ENCODE peak calls at places on chromosomes 6 and 20, in six cellular contexts. One of them, this sample, is unnamed.

GRCh38 chr6:13217206-13217905 is 111.0 kb downstream of the TBC1D7 start:
- DNase-seq in stimulated activated CD4-positive, alpha-beta T cell treated with anti-CD3 and anti-CD28 coated beads, Interleukin-12 subunit alpha, Interleukin-12 subunit beta, amount 100 ng/mL, for 48 hours: no peak
- DNase-seq in heart left ventricle: no peak
- DNase-seq in CD8-positive, alpha-beta T cell: no peak
- DNase-seq in A549: no peak
- DNase-seq in gastrocnemius medialis: no peak
- DNase-seq in this sample: no peak

GRCh38 chr6:14476793-14477531 is 359.4 kb downstream of the CD83 start:
- DNase-seq in CD8-positive, alpha-beta T cell: no peak
- DNase-seq in A549: peak; percentile 94
- DNase-seq in gastrocnemius medialis: peak; percentile 44
- DNase-seq in stimulated activated CD4-positive, alpha-beta T cell treated with anti-CD3 and anti-CD28 coated beads, Interleukin-12 subunit alpha, Interleukin-12 subunit beta, amount 100 ng/mL, for 48 hours: no peak
- DNase-seq in heart left ventricle: peak; percentile 72
- DNase-seq in this sample: peak; percentile 96

GRCh38 chr6:125906158-125906998 is 50.2 kb upstream of the HINT3 start:
- DNase-seq in heart left ventricle: no peak
- DNase-seq in stimulated activated CD4-positive, alpha-beta T cell treated with anti-CD3 and anti-CD28 coated beads, Interleukin-12 subunit alpha, Interleukin-12 subunit beta, amount 100 ng/mL, for 48 hours: peak; percentile 40
- DNase-seq in gastrocnemius medialis: no peak
- DNase-seq in CD8-positive, alpha-beta T cell: no peak
- DNase-seq in A549: no peak
- DNase-seq in this sample: no peak

GRCh38 chr20:49661560-49662329 is 51.9 kb downstream of the B4GALT5 start:
- DNase-seq in heart left ventricle: no peak
- DNase-seq in CD8-positive, alpha-beta T cell: no peak
- DNase-seq in A549: no peak
- DNase-seq in stimulated activated CD4-positive, alpha-beta T cell treated with anti-CD3 and anti-CD28 coated beads, Interleukin-12 subunit alpha, Interleukin-12 subunit beta, amount 100 ng/mL, for 48 hours: no peak
- DNase-seq in gastrocnemius medialis: no peak
- DNase-seq in this sample: no peak

GRCh38 chr6:37882724-37883413 is 63.3 kb downstream of the ZFAND3 start:
- DNase-seq in A549: peak; percentile 9
- DNase-seq in stimulated activated CD4-positive, alpha-beta T cell treated with anti-CD3 and anti-CD28 coated beads, Interleukin-12 subunit alpha, Interleukin-12 subunit beta, amount 100 ng/mL, for 48 hours: no peak
- DNase-seq in CD8-positive, alpha-beta T cell: no peak
- DNase-seq in heart left ventricle: no peak
- DNase-seq in gastrocnemius medialis: no peak
- DNase-seq in this sample: no peak

GRCh38 chr20:24469116-24470030 is at the start of gene SYNDIG1:
- DNase-seq in heart left ventricle: peak; percentile 56
- DNase-seq in gastrocnemius medialis: no peak
- DNase-seq in stimulated activated CD4-positive, alpha-beta T cell treated with anti-CD3 and anti-CD28 coated beads, Interleukin-12 subunit alpha, Interleukin-12 subunit beta, amount 100 ng/mL, for 48 hours: no peak
- DNase-seq in CD8-positive, alpha-beta T cell: no peak
- DNase-seq in A549: peak; percentile 17
- DNase-seq in this sample: peak; percentile 48

GRCh38 chr6:169092375-169092774 is 161.3 kb downstream of the THBS2 start:
- DNase-seq in CD8-positive, alpha-beta T cell: no peak
- DNase-seq in heart left ventricle: no peak
- DNase-seq in stimulated activated CD4-positive, alpha-beta T cell treated with anti-CD3 and anti-CD28 coated beads, Interleukin-12 subunit alpha, Interleukin-12 subunit beta, amount 100 ng/mL, for 48 hours: no peak
- DNase-seq in A549: no peak
- DNase-seq in gastrocnemius medialis: no peak
- DNase-seq in this sample: no peak

GRCh38 chr6:80210618-80211017 is 104.1 kb downstream of the BCKDHB start:
- DNase-seq in CD8-positive, alpha-beta T cell: no peak
- DNase-seq in gastrocnemius medialis: no peak
- DNase-seq in heart left ventricle: peak; percentile 47
- DNase-seq in stimulated activated CD4-positive, alpha-beta T cell treated with anti-CD3 and anti-CD28 coated beads, Interleukin-12 subunit alpha, Interleukin-12 subunit beta, amount 100 ng/mL, for 48 hours: no peak
- DNase-seq in A549: no peak
- DNase-seq in this sample: peak; percentile 83

GRCh38 chr6:168534265-168534664 is 93.3 kb downstream of the SMOC2 start:
- DNase-seq in gastrocnemius medialis: no peak
- DNase-seq in stimulated activated CD4-positive, alpha-beta T cell treated with anti-CD3 and anti-CD28 coated beads, Interleukin-12 subunit alpha, Interleukin-12 subunit beta, amount 100 ng/mL, for 48 hours: no peak
- DNase-seq in heart left ventricle: peak; percentile 76
- DNase-seq in A549: no peak
- DNase-seq in CD8-positive, alpha-beta T cell: no peak
- DNase-seq in this sample: no peak

GRCh38 chr6:54717849-54718455 is 128.6 kb upstream of the FAM83B start:
- DNase-seq in heart left ventricle: peak; percentile 35
- DNase-seq in CD8-positive, alpha-beta T cell: no peak
- DNase-seq in gastrocnemius medialis: peak; percentile 33
- DNase-seq in A549: peak; percentile 48
- DNase-seq in stimulated activated CD4-positive, alpha-beta T cell treated with anti-CD3 and anti-CD28 coated beads, Interleukin-12 subunit alpha, Interleukin-12 subunit beta, amount 100 ng/mL, for 48 hours: peak; percentile 23
- DNase-seq in this sample: no peak

GRCh38 chr6:151675746-151676459 is 131.6 kb upstream of the ESR1 start:
- DNase-seq in A549: peak; percentile 56
- DNase-seq in stimulated activated CD4-positive, alpha-beta T cell treated with anti-CD3 and anti-CD28 coated beads, Interleukin-12 subunit alpha, Interleukin-12 subunit beta, amount 100 ng/mL, for 48 hours: peak; percentile 35
- DNase-seq in gastrocnemius medialis: no peak
- DNase-seq in heart left ventricle: no peak
- DNase-seq in CD8-positive, alpha-beta T cell: peak; percentile 2
- DNase-seq in this sample: no peak

GRCh38 chr6:15457903-15458530 is 204.8 kb downstream of the DTNBP1 start:
- DNase-seq in CD8-positive, alpha-beta T cell: no peak
- DNase-seq in heart left ventricle: no peak
- DNase-seq in stimulated activated CD4-positive, alpha-beta T cell treated with anti-CD3 and anti-CD28 coated beads, Interleukin-12 subunit alpha, Interleukin-12 subunit beta, amount 100 ng/mL, for 48 hours: no peak
- DNase-seq in A549: no peak
- DNase-seq in gastrocnemius medialis: no peak
- DNase-seq in this sample: no peak

GRCh38 chr20:63756648-63756991 is 17.0 kb downstream of the SLC2A4RG start:
- DNase-seq in CD8-positive, alpha-beta T cell: no peak
- DNase-seq in stimulated activated CD4-positive, alpha-beta T cell treated with anti-CD3 and anti-CD28 coated beads, Interleukin-12 subunit alpha, Interleukin-12 subunit beta, amount 100 ng/mL, for 48 hours: no peak
- DNase-seq in A549: no peak
- DNase-seq in gastrocnemius medialis: no peak
- DNase-seq in heart left ventricle: no peak
- DNase-seq in this sample: no peak

GRCh38 chr6:54299542-54300269 is 8.5 kb upstream of the TINAG start:
- DNase-seq in heart left ventricle: no peak
- DNase-seq in CD8-positive, alpha-beta T cell: no peak
- DNase-seq in A549: no peak
- DNase-seq in gastrocnemius medialis: no peak
- DNase-seq in stimulated activated CD4-positive, alpha-beta T cell treated with anti-CD3 and anti-CD28 coated beads, Interleukin-12 subunit alpha, Interleukin-12 subunit beta, amount 100 ng/mL, for 48 hours: no peak
- DNase-seq in this sample: no peak

GRCh38 chr6:105645166-105645565 is 242.3 kb upstream of the PREP start:
- DNase-seq in CD8-positive, alpha-beta T cell: no peak
- DNase-seq in heart left ventricle: no peak
- DNase-seq in gastrocnemius medialis: no peak
- DNase-seq in stimulated activated CD4-positive, alpha-beta T cell treated with anti-CD3 and anti-CD28 coated beads, Interleukin-12 subunit alpha, Interleukin-12 subunit beta, amount 100 ng/mL, for 48 hours: no peak
- DNase-seq in A549: no peak
- DNase-seq in this sample: no peak

GRCh38 chr20:6685181-6685582 is 82.3 kb upstream of the BMP2 start:
- DNase-seq in gastrocnemius medialis: no peak
- DNase-seq in heart left ventricle: no peak
- DNase-seq in stimulated activated CD4-positive, alpha-beta T cell treated with anti-CD3 and anti-CD28 coated beads, Interleukin-12 subunit alpha, Interleukin-12 subunit beta, amount 100 ng/mL, for 48 hours: no peak
- DNase-seq in CD8-positive, alpha-beta T cell: no peak
- DNase-seq in A549: no peak
- DNase-seq in this sample: no peak

GRCh38 chr6:141851063-141851462 is 281.7 kb upstream of the GJE1 start:
- DNase-seq in heart left ventricle: no peak
- DNase-seq in A549: no peak
- DNase-seq in gastrocnemius medialis: no peak
- DNase-seq in stimulated activated CD4-positive, alpha-beta T cell treated with anti-CD3 and anti-CD28 coated beads, Interleukin-12 subunit alpha, Interleukin-12 subunit beta, amount 100 ng/mL, for 48 hours: no peak
- DNase-seq in CD8-positive, alpha-beta T cell: no peak
- DNase-seq in this sample: no peak

GRCh38 chr20:48875914-48876240 is 45.6 kb upstream of the ARFGEF2 start:
- DNase-seq in stimulated activated CD4-positive, alpha-beta T cell treated with anti-CD3 and anti-CD28 coated beads, Interleukin-12 subunit alpha, Interleukin-12 subunit beta, amount 100 ng/mL, for 48 hours: no peak
- DNase-seq in gastrocnemius medialis: peak; percentile 34
- DNase-seq in heart left ventricle: no peak
- DNase-seq in CD8-positive, alpha-beta T cell: no peak
- DNase-seq in A549: no peak
- DNase-seq in this sample: no peak

GRCh38 chr6:2127484-2127911 is 117.9 kb downstream of the GMDS start:
- DNase-seq in stimulated activated CD4-positive, alpha-beta T cell treated with anti-CD3 and anti-CD28 coated beads, Interleukin-12 subunit alpha, Interleukin-12 subunit beta, amount 100 ng/mL, for 48 hours: peak; percentile 37
- DNase-seq in gastrocnemius medialis: peak; percentile 28
- DNase-seq in A549: no peak
- DNase-seq in heart left ventricle: peak; percentile 61
- DNase-seq in CD8-positive, alpha-beta T cell: no peak
- DNase-seq in this sample: peak; percentile 66

GRCh38 chr6:108739496-108740330 is 108.5 kb upstream of the ARMC2 start:
- DNase-seq in heart left ventricle: no peak
- DNase-seq in A549: no peak
- DNase-seq in CD8-positive, alpha-beta T cell: no peak
- DNase-seq in gastrocnemius medialis: no peak
- DNase-seq in stimulated activated CD4-positive, alpha-beta T cell treated with anti-CD3 and anti-CD28 coated beads, Interleukin-12 subunit alpha, Interleukin-12 subunit beta, amount 100 ng/mL, for 48 hours: no peak
- DNase-seq in this sample: no peak

GRCh38 chr6:109240370-109241084 is 141.7 kb downstream of the CD164 start:
- DNase-seq in gastrocnemius medialis: no peak
- DNase-seq in A549: no peak
- DNase-seq in CD8-positive, alpha-beta T cell: no peak
- DNase-seq in stimulated activated CD4-positive, alpha-beta T cell treated with anti-CD3 and anti-CD28 coated beads, Interleukin-12 subunit alpha, Interleukin-12 subunit beta, amount 100 ng/mL, for 48 hours: no peak
- DNase-seq in heart left ventricle: no peak
- DNase-seq in this sample: no peak

GRCh38 chr20:57060407-57061057 is 205.9 kb downstream of the BMP7 start:
- DNase-seq in CD8-positive, alpha-beta T cell: no peak
- DNase-seq in heart left ventricle: no peak
- DNase-seq in gastrocnemius medialis: no peak
- DNase-seq in stimulated activated CD4-positive, alpha-beta T cell treated with anti-CD3 and anti-CD28 coated beads, Interleukin-12 subunit alpha, Interleukin-12 subunit beta, amount 100 ng/mL, for 48 hours: no peak
- DNase-seq in A549: no peak
- DNase-seq in this sample: peak; percentile 33

GRCh38 chr6:44105993-44106740 is 21.1 kb downstream of the MRPL14 start:
- DNase-seq in A549: no peak
- DNase-seq in heart left ventricle: no peak
- DNase-seq in gastrocnemius medialis: no peak
- DNase-seq in stimulated activated CD4-positive, alpha-beta T cell treated with anti-CD3 and anti-CD28 coated beads, Interleukin-12 subunit alpha, Interleukin-12 subunit beta, amount 100 ng/mL, for 48 hours: no peak
- DNase-seq in CD8-positive, alpha-beta T cell: no peak
- DNase-seq in this sample: no peak

GRCh38 chr20:38131588-38132121 is 33.4 kb downstream of the TGM2 start:
- DNase-seq in heart left ventricle: no peak
- DNase-seq in stimulated activated CD4-positive, alpha-beta T cell treated with anti-CD3 and anti-CD28 coated beads, Interleukin-12 subunit alpha, Interleukin-12 subunit beta, amount 100 ng/mL, for 48 hours: no peak
- DNase-seq in A549: no peak
- DNase-seq in CD8-positive, alpha-beta T cell: no peak
- DNase-seq in gastrocnemius medialis: no peak
- DNase-seq in this sample: peak; percentile 33

GRCh38 chr20:35306931-35307517 is 14.8 kb upstream of the FAM83C start:
- DNase-seq in gastrocnemius medialis: peak; percentile 87
- DNase-seq in heart left ventricle: peak; percentile 51
- DNase-seq in A549: peak; percentile 84
- DNase-seq in stimulated activated CD4-positive, alpha-beta T cell treated with anti-CD3 and anti-CD28 coated beads, Interleukin-12 subunit alpha, Interleukin-12 subunit beta, amount 100 ng/mL, for 48 hours: peak; percentile 24
- DNase-seq in CD8-positive, alpha-beta T cell: no peak
- DNase-seq in this sample: no peak

GRCh38 chr20:49890651-49891361 is 24.5 kb downstream of the SPATA2 start:
- DNase-seq in CD8-positive, alpha-beta T cell: no peak
- DNase-seq in gastrocnemius medialis: peak; percentile 13
- DNase-seq in heart left ventricle: peak; percentile 56
- DNase-seq in stimulated activated CD4-positive, alpha-beta T cell treated with anti-CD3 and anti-CD28 coated beads, Interleukin-12 subunit alpha, Interleukin-12 subunit beta, amount 100 ng/mL, for 48 hours: no peak
- DNase-seq in A549: no peak
- DNase-seq in this sample: peak; percentile 64

GRCh38 chr6:151661928-151662327 is 145.6 kb upstream of the ESR1 start:
- DNase-seq in A549: no peak
- DNase-seq in gastrocnemius medialis: no peak
- DNase-seq in heart left ventricle: no peak
- DNase-seq in CD8-positive, alpha-beta T cell: no peak
- DNase-seq in stimulated activated CD4-positive, alpha-beta T cell treated with anti-CD3 and anti-CD28 coated beads, Interleukin-12 subunit alpha, Interleukin-12 subunit beta, amount 100 ng/mL, for 48 hours: no peak
- DNase-seq in this sample: no peak

GRCh38 chr20:10920396-10920795 is 246.6 kb upstream of the JAG1 start:
- DNase-seq in heart left ventricle: no peak
- DNase-seq in CD8-positive, alpha-beta T cell: no peak
- DNase-seq in A549: no peak
- DNase-seq in stimulated activated CD4-positive, alpha-beta T cell treated with anti-CD3 and anti-CD28 coated beads, Interleukin-12 subunit alpha, Interleukin-12 subunit beta, amount 100 ng/mL, for 48 hours: no peak
- DNase-seq in gastrocnemius medialis: no peak
- DNase-seq in this sample: no peak

This sample was measured in sigmoid colon.